ENCODE peak calls at places on chromosomes 1 and 21, in five cellular contexts. C is trophoblast cell, L is SK-N-SH, S is IMR-90, X is PC-3. D is an unnamed sample. For H3K4me1, the result is how much of the 10 kb centered on the place peaks cover.

GRCh38 chr1:222042120-222042519 is 300.2 kb upstream of the DUSP10 start:
- DNase-seq in C (no peak), L (no peak), S (peak), X (no peak), D (no peak)

GRCh38 chr1:207831517-207832327 is 79.2 kb downstream of the CD34 start:
- DNase-seq in C (no peak), L (no peak), S (peak), X (no peak), D (no peak)

GRCh38 chr1:12762766-12763165 is 10.8 kb upstream of the PRAMEF12 start:
- DNase-seq in C (peak), L (no peak), S (no peak), X (no peak), D (no peak)

GRCh38 chr1:82343381-82343780 is 542.6 kb downstream of the ADGRL2 start:
- DNase-seq in C (no peak), L (no peak), S (no peak), X (no peak), D (no peak)

GRCh38 chr1:182210417-182210816 is 148.9 kb upstream of the ZNF648 start:
- DNase-seq in C (no peak), L (no peak), S (no peak), X (no peak), D (no peak)

GRCh38 chr1:90394247-90394646 is 322.9 kb downstream of the BARHL2 start:
- DNase-seq in C (no peak), L (no peak), S (no peak), X (no peak), D (no peak)

GRCh38 chr1:231242516-231243198 is 1.6 kb downstream of the GNPAT start:
- DNase-seq in C (no peak), L (no peak), S (peak), X (no peak), D (no peak)

GRCh38 chr1:220775238-220775853 is 11.4 kb upstream of the MTARC1 start:
- DNase-seq in C (no peak), L (peak), S (no peak), X (peak), D (peak)

GRCh38 chr1:154757149-154757548 is 112.9 kb downstream of the KCNN3 start:
- DNase-seq in C (no peak), L (no peak), S (no peak), X (no peak), D (no peak)

GRCh38 chr1:211379446-211379845 is 52.8 kb downstream of the TRAF5 start:
- DNase-seq in C (no peak), L (no peak), S (no peak), X (no peak), D (no peak)

GRCh38 chr1:94125551-94126514 is 4.9 kb upstream of the ABCA4 start:
- DNase-seq in C (no peak), L (no peak), S (no peak), X (no peak), D (peak)

GRCh38 chr1:31663622-31664452 is 19.2 kb upstream of the PEF1 start:
- DNase-seq in C (peak), L (peak), S (peak), X (peak), D (peak)

GRCh38 chr1:70331962-70332361 is 22.6 kb downstream of the ANKRD13C start:
- DNase-seq in C (no peak), L (no peak), S (no peak), X (peak), D (no peak)

GRCh38 chr1:2589331-2590232 is 3.0 kb downstream of the PRXL2B start:
- DNase-seq in C (no peak), L (no peak), S (no peak), X (no peak), D (no peak)

GRCh38 chr1:232767381-232768074 is 37.7 kb upstream of the MAP10 start:
- DNase-seq in C (peak), L (no peak), S (peak), X (peak), D (no peak)

GRCh38 chr1:68565923-68566322 is 69.0 kb upstream of the DEPDC1 start:
- DNase-seq in C (no peak), L (no peak), S (no peak), X (no peak), D (peak)

GRCh38 chr1:11358991-11359390 is 86.0 kb downstream of the UBIAD1 start:
- DNase-seq in C (no peak), L (no peak), S (no peak), X (no peak), D (no peak)

GRCh38 chr1:112674440-112674985 is at the start of gene MOV10:
- DNase-seq in C (peak), L (peak), S (peak), X (peak), D (peak)

GRCh38 chr1:151835596-151835995 is 4.0 kb upstream of the RORC start:
- DNase-seq in C (no peak), L (no peak), S (no peak), X (no peak), D (no peak)

GRCh38 chr1:207972350-207972749 is 61.4 kb upstream of the CD34 start:
- DNase-seq in C (no peak), L (no peak), S (no peak), X (no peak), D (no peak)

GRCh38 chr1:152899027-152899426 is 9.3 kb upstream of the IVL start:
- DNase-seq in C (no peak), L (no peak), S (no peak), X (no peak), D (no peak)

GRCh38 chr1:65042467-65042866 is 76.1 kb upstream of the JAK1 start:
- DNase-seq in C (no peak), L (no peak), S (no peak), X (no peak), D (no peak)

GRCh38 chr1:30479576-30479975 is 243.8 kb downstream of the MATN1 start:
- DNase-seq in C (no peak), L (no peak), S (no peak), X (no peak), D (no peak)

GRCh38 chr21:36949171-36950141 is 17.0 kb downstream of the HLCS start:
- DNase-seq in C (peak), L (no peak), S (no peak), X (no peak), D (peak)

GRCh38 chr1:204096931-204097330 is 24.0 kb downstream of the SOX13 start:
- DNase-seq in C (no peak), L (no peak), S (no peak), X (no peak), D (no peak)

GRCh38 chr1:228185641-228185965 is 20.0 kb downstream of the IBA57 start:
- DNase-seq in C (no peak), L (no peak), S (no peak), X (no peak), D (no peak)

GRCh38 chr1:78833491-78833890 is 173.0 kb downstream of the ADGRL4 start:
- DNase-seq in C (no peak), L (no peak), S (peak), X (peak), D (no peak)

GRCh38 chr1:224223819-224224714 is 41.0 kb downstream of the DEGS1 start:
- DNase-seq in C (no peak), L (no peak), S (peak), X (peak), D (no peak)

DNA sequence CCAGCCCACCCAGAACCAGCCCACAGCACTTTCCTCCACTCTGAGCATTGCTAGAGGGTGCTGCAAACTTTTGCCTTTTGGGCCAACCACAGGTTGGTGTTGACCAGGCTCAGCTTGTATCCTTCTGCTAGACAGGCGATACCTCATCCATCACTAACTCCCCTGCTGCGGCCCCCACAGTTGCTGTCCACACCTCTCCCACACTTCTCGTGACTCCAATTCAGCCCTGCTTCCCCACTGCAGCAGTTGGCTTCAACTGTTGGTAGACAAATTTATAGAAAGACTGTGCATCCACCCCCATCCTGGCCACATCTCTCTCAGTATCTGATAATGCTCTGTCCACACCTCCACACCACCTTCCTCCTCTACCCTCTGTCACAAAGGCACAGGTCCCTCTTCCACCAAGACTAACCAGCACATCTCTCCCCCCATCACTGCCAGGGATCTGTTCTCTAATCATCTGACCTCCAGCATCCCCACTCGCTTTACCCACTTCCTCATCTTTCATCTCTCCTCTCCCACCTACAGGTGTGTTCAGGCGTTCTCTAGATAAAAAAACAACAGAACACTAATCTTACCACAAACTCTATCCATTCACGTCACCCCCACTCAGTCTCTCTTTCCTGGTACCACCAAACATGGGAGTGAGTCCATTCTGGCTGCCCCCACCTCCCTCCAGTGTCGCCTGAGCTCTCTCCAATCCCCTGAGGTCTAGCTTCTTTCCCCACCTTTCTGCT is 15.8 kb upstream of the SLC25A44 start:
- DNase-seq in C (no peak), L (no peak), S (no peak), X (no peak), D (no peak)
- H3K27ac ChIP-seq in C (no peak), L (no peak), S (no peak), X (no peak), D (no peak)

GRCh38 chr1:195373831-195374230 is 1234.4 kb downstream of the KCNT2 start:
- DNase-seq in C (no peak), L (no peak), S (no peak), X (no peak), D (no peak)

DNA sequence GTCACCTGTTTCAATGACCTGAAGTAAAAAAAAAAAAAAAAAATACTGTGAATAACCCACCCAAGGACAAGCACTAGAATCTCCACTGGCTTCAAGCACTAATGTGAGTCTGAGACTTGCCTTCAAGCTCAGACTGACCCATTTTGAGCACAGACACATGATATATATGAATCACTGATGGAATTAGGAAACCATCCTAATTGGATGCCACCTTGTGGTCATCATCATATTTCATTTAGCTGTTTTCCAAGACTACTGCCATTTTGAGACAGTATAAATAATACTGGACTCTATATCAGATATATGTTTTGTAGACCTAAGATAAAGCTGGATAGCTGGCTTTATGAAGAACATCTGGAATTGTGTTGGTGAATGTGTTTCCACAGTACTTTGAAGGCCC is 1232.0 kb downstream of the KCNT2 start:
- DNase-seq in C (no peak), L (no peak), S (peak), X (peak), D (no peak)
- H3K9ac ChIP-seq in C (no peak), L (no peak), S (no peak), X (no peak), D (no peak)

DNA sequence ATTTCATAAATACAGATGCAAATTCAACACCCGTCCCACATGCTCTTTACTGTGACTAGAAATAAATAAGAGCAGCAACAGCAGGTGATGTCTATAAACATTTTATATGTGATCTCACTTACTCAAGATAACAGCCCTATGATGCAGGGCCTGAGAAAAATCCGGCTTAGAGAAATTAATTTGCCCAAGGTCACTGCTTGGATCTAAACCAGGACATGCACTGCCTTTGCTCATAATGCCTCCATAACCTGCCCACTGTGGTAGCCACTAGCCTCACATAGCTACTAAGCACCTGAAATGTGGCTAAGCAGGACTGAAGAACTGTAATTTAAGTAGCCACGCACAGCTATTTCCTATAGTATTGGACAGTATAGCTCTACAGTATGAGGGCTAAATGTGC is 130.1 kb downstream of the TGFBR3 start:
- DNase-seq in C (no peak), L (no peak), S (no peak), X (no peak), D (no peak)
- H3K4me1 ChIP-seq in C (under half), L (under half), S (under half), X (under half), D (under half)

GRCh38 chr21:26800455-26801454 is 44.5 kb downstream of the ADAMTS1 start:
- DNase-seq in C (peak), L (no peak), S (peak), X (no peak), D (no peak)
- H3K27ac ChIP-seq in C (no peak), L (peak), S (peak), X (no peak), D (no peak)

GRCh38 chr1:53734650-53735211 is 4.2 kb downstream of the GLIS1 start:
- DNase-seq in C (no peak), L (no peak), S (peak), X (peak), D (peak)

GRCh38 chr1:53733975-53734649 is 4.9 kb downstream of the GLIS1 start:
- DNase-seq in C (no peak), L (no peak), S (peak), X (peak), D (no peak)

GRCh38 chr1:53735681-53736080 is 3.3 kb downstream of the GLIS1 start:
- DNase-seq in C (no peak), L (no peak), S (no peak), X (no peak), D (no peak)

GRCh38 chr1:53736290-53736689 is 2.7 kb downstream of the GLIS1 start:
- DNase-seq in C (no peak), L (no peak), S (peak), X (no peak), D (no peak)

DNA sequence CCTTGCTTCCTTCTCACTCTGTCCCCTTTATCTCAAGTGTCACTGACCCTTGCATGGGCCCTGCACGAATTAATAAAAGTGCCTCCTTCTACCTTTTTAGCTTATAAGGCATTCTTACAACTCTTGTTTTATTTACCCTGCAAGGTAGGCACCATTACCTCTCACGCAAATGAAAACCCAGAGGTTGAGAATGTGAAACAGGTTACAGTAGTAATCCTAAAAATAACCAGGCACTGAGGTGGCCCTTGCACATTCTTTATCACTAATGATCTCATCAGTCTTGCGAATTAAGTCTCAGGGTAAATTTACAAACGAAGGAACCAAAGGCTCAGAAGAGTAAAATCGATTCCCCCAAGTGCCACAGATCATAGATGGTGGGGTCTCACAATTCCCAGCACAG is 3.7 kb downstream of the GLIS1 start:
- DNase-seq in C (no peak), L (no peak), S (no peak), X (peak), D (no peak)
- H3K9ac ChIP-seq in C (no peak), L (no peak), S (peak), X (peak), D (no peak)

GRCh38 chr1:203035111-203036000 is 9.1 kb downstream of the PPFIA4 start:
- DNase-seq in C (no peak), L (no peak), S (no peak), X (no peak), D (peak)
- H3K4me1 ChIP-seq in C (under half), L (under half), S (under half), X (under half), D (under half)

GRCh38 chr1:16882995-16883394 is 12.8 kb upstream of the RNU1-2 start:
- DNase-seq in C (no peak), L (no peak), S (no peak), X (no peak), D (no peak)

GRCh38 chr1:16886860-16887605 is 8.7 kb upstream of the RNU1-2 start:
- DNase-seq in C (no peak), L (no peak), S (no peak), X (no peak), D (peak)

DNA sequence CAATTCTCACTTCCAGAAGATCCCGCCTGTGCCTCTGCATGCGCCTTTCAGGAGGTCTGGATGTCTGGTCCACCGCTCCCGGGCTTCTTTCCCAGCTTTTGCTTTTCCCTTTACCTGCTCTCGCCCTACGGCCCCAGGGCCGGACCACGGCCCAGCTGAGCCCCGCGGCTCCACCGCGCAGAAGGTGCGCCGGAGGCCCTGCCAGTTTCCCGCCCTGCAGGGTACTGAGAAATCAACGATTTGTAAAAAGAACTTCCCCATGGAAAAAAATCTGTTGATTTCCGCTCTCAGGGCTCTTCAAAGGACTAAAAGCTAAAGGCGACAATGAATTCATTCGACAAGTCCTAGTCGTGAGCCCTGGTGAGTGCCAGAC is 7.0 kb upstream of the RNU1-2 start:
- DNase-seq in C (peak), L (no peak), S (no peak), X (no peak), D (no peak)
- H3K27ac ChIP-seq in C (peak), L (no peak), S (peak), X (no peak), D (no peak)

GRCh38 chr1:185733818-185734709 is at the start of gene HMCN1:
- DNase-seq in C (peak), L (peak), S (peak), X (peak), D (peak)

GRCh38 chr1:185734929-185735666 is 907 bp downstream of the HMCN1 start:
- DNase-seq in C (peak), L (no peak), S (peak), X (peak), D (no peak)

GRCh38 chr1:185732941-185733340 is 1.2 kb upstream of the HMCN1 start:
- DNase-seq in C (no peak), L (no peak), S (no peak), X (no peak), D (no peak)

GRCh38 chr1:185731446-185731845 is 2.7 kb upstream of the HMCN1 start:
- DNase-seq in C (no peak), L (no peak), S (no peak), X (no peak), D (no peak)

GRCh38 chr1:185735667-185736105 is 1.5 kb downstream of the HMCN1 start:
- DNase-seq in C (no peak), L (no peak), S (peak), X (no peak), D (no peak)
- H3K9ac ChIP-seq in C (no peak), L (peak), S (peak), X (peak), D (no peak)

DNA sequence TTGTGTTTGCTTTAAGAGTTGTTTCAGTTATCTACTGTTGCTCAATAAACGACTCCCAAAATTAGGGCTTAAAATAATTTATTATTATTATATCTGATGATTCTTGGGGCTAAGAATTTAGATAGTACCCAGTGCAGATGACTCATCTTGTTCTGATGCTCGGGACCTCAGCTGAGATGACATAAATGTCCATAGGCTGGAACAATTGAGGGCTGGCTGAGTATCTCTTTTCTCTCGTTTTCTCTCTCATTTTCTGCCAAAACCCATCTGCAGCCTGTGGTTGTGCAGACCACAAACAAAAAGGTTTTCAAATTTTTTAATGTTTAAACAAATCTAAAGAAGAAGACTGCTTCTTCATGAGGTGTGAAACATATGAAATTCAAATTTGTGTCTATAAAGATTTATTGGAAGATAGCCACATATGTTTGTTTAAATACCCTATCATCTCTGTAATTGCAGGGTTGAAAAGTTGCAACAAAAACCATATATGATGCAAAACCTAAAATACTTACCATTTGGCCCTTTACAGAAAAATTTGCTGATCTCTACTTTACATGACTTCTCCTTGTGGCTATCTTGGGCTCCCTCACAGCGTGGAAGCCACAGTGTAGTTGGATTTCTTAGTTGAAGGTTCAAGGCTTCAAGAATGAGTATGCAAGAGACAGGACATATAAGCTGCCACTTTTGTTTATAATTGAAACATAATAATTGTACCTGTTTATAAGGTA is 14.8 kb upstream of the PTPRC start:
- DNase-seq in C (no peak), L (no peak), S (peak), X (peak), D (no peak)
- H3K4me1 ChIP-seq in C (under half), L (under half), S (under half), X (under half), D (under half)